ENCODE peak calls at places on chromosome 1, in ten cellular contexts. T, W, I, F, G, N, Y, O, K and P are unnamed samples. For H3K36me3, the result is how much of the 10 kb centered on the place peaks cover.

GRCh38 chr1:7104053-7104738 is 318.9 kb downstream of the CAMTA1 start:
- ATAC-seq in G (no peak), W (no peak), T (no peak), N (no peak), F (no peak), I (no peak), Y (no peak), K (no peak), O (no peak), P (no peak)

GRCh38 chr1:32255072-32256071 is 4.3 kb downstream of the LCK start:
- ATAC-seq in T (no peak), W (no peak), G (no peak), N (no peak), F (peak), K (no peak), Y (no peak), O (no peak), I (no peak), P (no peak)

GRCh38 chr1:198716051-198716450 is 77.2 kb downstream of the PTPRC start:
- ATAC-seq in K (no peak), G (no peak), Y (no peak), N (no peak), T (no peak), I (no peak), W (no peak), O (no peak), F (no peak), P (no peak)

GRCh38 chr1:6461538-6462411 is 4.2 kb downstream of the TNFRSF25 start:
- ATAC-seq in G (no peak), N (no peak), F (no peak), O (no peak), W (no peak), K (no peak), I (no peak), Y (no peak), T (no peak), P (no peak)

GRCh38 chr1:171142081-171142450 is 43.0 kb upstream of the FMO2 start:
- ATAC-seq in F (no peak), N (peak), O (no peak), G (peak), I (no peak), W (peak), T (peak), K (no peak), Y (peak), P (peak)

GRCh38 chr1:222975472-222976122 is 160.8 kb downstream of the DISP1 start:
- ATAC-seq in W (no peak), T (no peak), N (no peak), K (no peak), F (no peak), G (no peak), I (no peak), O (peak), Y (no peak), P (no peak)

GRCh38 chr1:30187413-30188023 is 535.9 kb downstream of the MATN1 start:
- ATAC-seq in I (no peak), O (no peak), W (no peak), F (no peak), G (no peak), K (no peak), N (no peak), Y (no peak), T (no peak), P (no peak)

GRCh38 chr1:219109424-219110018 is 64.2 kb upstream of the LYPLAL1 start:
- ATAC-seq in O (peak), K (no peak), W (no peak), G (no peak), I (no peak), Y (no peak), N (no peak), F (no peak), T (no peak), P (no peak)

GRCh38 chr1:44867801-44868200 is 24.7 kb upstream of the PTCH2 start:
- ATAC-seq in N (peak), O (no peak), I (no peak), K (no peak), T (no peak), Y (no peak), G (peak), F (no peak), W (no peak), P (no peak)

GRCh38 chr1:93237021-93237420 is 56.5 kb downstream of the CCDC18 start:
- ATAC-seq in F (no peak), K (no peak), G (no peak), Y (no peak), W (no peak), N (no peak), T (no peak), I (no peak), O (no peak), P (no peak)

GRCh38 chr1:30824736-30825429 is 67.3 kb upstream of the LAPTM5 start:
- ATAC-seq in G (no peak), F (no peak), I (no peak), K (no peak), W (no peak), O (no peak), Y (no peak), T (no peak), N (no peak), P (no peak)

GRCh38 chr1:43267818-43268425 is 1.9 kb upstream of the TMEM125 start:
- ATAC-seq in F (no peak), Y (no peak), O (no peak), W (no peak), G (no peak), T (no peak), I (no peak), K (no peak), N (no peak), P (no peak)

GRCh38 chr1:212477680-212478466 is 45.2 kb downstream of the NENF start:
- ATAC-seq in W (peak), G (no peak), K (no peak), I (no peak), O (no peak), T (no peak), Y (peak), N (no peak), F (no peak), P (no peak)

GRCh38 chr1:98437540-98437939 is 224.0 kb upstream of the SNX7 start:
- ATAC-seq in W (no peak), T (no peak), I (no peak), O (no peak), G (no peak), K (no peak), N (peak), F (no peak), Y (no peak), P (no peak)

GRCh38 chr1:36576118-36576517 is 93.4 kb upstream of the CSF3R start:
- ATAC-seq in Y (peak), W (peak), N (peak), T (peak), K (peak), F (no peak), G (peak), O (peak), I (peak), P (peak)

GRCh38 chr1:66353207-66353606 is 180.7 kb upstream of the SGIP1 start:
- ATAC-seq in G (no peak), T (no peak), W (peak), I (no peak), N (no peak), Y (no peak), F (no peak), O (no peak), K (no peak), P (no peak)

GRCh38 chr1:192382758-192383157 is 66.0 kb downstream of the RGS21 start:
- ATAC-seq in G (no peak), Y (no peak), F (no peak), O (no peak), N (no peak), T (no peak), W (no peak), K (no peak), I (no peak), P (no peak)

GRCh38 chr1:101003012-101003650 is 22.5 kb downstream of the DPH5 start:
- ATAC-seq in I (no peak), Y (no peak), W (peak), F (no peak), T (peak), O (no peak), N (no peak), K (no peak), G (no peak), P (no peak)

GRCh38 chr1:75861831-75862230 is 65.1 kb downstream of the MSH4 start:
- ATAC-seq in O (no peak), W (no peak), K (no peak), F (no peak), I (no peak), G (no peak), N (no peak), Y (no peak), T (no peak), P (no peak)

GRCh38 chr1:224524679-224525078 is 90.1 kb upstream of the WDR26 start:
- ATAC-seq in K (no peak), G (no peak), Y (no peak), F (no peak), T (no peak), N (no peak), W (no peak), O (no peak), I (no peak), P (no peak)

GRCh38 chr1:39214714-39214997 is 10.2 kb downstream of the MACF1 start:
- ATAC-seq in O (peak), W (peak), Y (peak), T (no peak), K (peak), F (peak), I (peak), N (peak), G (peak), P (peak)

GRCh38 chr1:199725002-199725401 is 302.5 kb upstream of the NR5A2 start:
- ATAC-seq in I (no peak), W (no peak), Y (no peak), T (no peak), N (no peak), G (no peak), F (no peak), O (no peak), K (no peak), P (no peak)

GRCh38 chr1:222266223-222267215 is 281.4 kb downstream of the HHIPL2 start:
- ATAC-seq in O (peak), K (no peak), N (no peak), W (no peak), T (no peak), I (no peak), F (no peak), G (no peak), Y (no peak), P (no peak)

GRCh38 chr1:13730751-13731482 is 30.9 kb downstream of the PRDM2 start:
- ATAC-seq in K (no peak), I (no peak), F (peak), W (peak), O (peak), N (peak), T (no peak), G (no peak), Y (peak), P (no peak)

GRCh38 chr1:170765712-170766330 is 101.9 kb downstream of the PRRX1 start:
- ATAC-seq in N (no peak), T (peak), W (peak), G (no peak), K (peak), I (peak), Y (no peak), F (no peak), O (no peak), P (no peak)

GRCh38 chr1:225155555-225155954 is 226.1 kb downstream of the DNAH14 start:
- ATAC-seq in O (no peak), G (no peak), F (peak), K (no peak), N (no peak), W (no peak), I (no peak), Y (no peak), T (no peak), P (no peak)

GRCh38 chr1:9228589-9228988 is 6.0 kb upstream of the H6PD start:
- ATAC-seq in O (no peak), W (no peak), T (no peak), Y (no peak), I (no peak), K (peak), G (no peak), N (no peak), F (no peak), P (no peak)

GRCh38 chr1:207910678-207911354 is at the start of gene CD34:
- ATAC-seq in W (peak), G (no peak), N (peak), Y (peak), I (no peak), K (peak), T (peak), F (peak), O (no peak), P (peak)

GRCh38 chr1:236185687-236186086 is 43.3 kb downstream of the GPR137B start:
- ATAC-seq in W (no peak), F (no peak), K (no peak), G (no peak), I (no peak), Y (no peak), N (no peak), T (no peak), O (no peak), P (no peak)

GRCh38 chr1:31798433-31799195 is 17.2 kb downstream of the SPOCD1 start:
- ATAC-seq in K (peak), G (peak), I (peak), W (no peak), T (no peak), O (no peak), F (no peak), Y (peak), N (peak), P (peak)

GRCh38 chr1:19121192-19121591 is 88.9 kb downstream of the UBR4 start:
- ATAC-seq in T (no peak), Y (peak), N (no peak), W (no peak), I (no peak), O (no peak), F (no peak), K (no peak), G (no peak), P (no peak)

GRCh38 chr1:87754036-87754603 is 425.4 kb downstream of the LMO4 start:
- ATAC-seq in W (no peak), F (no peak), T (no peak), Y (no peak), N (no peak), K (no peak), G (no peak), I (no peak), O (peak), P (no peak)

GRCh38 chr1:232793944-232794343 is 11.3 kb upstream of the MAP10 start:
- ATAC-seq in O (no peak), G (no peak), Y (peak), N (no peak), K (peak), F (peak), I (peak), T (no peak), W (peak), P (no peak)

GRCh38 chr1:196401454-196401838 is 206.8 kb downstream of the KCNT2 start:
- ATAC-seq in T (no peak), I (no peak), Y (no peak), W (no peak), G (no peak), N (no peak), K (no peak), F (no peak), O (no peak), P (no peak)

GRCh38 chr1:97350662-97351061 is 570.2 kb downstream of the DPYD start:
- ATAC-seq in N (peak), I (no peak), K (no peak), Y (peak), O (no peak), G (no peak), F (no peak), W (no peak), T (no peak), P (no peak)

GRCh38 chr1:147273409-147274307 is 31.2 kb downstream of the CHD1L start:
- ATAC-seq in K (peak), I (peak), T (peak), N (peak), O (peak), W (peak), F (peak), Y (peak), G (no peak), P (peak)

GRCh38 chr1:1826356-1827088 is 48.3 kb upstream of the NADK start:
- ATAC-seq in I (no peak), W (no peak), O (no peak), T (no peak), K (peak), G (no peak), Y (peak), N (no peak), F (no peak), P (no peak)

GRCh38 chr1:1827089-1827433 is 48.8 kb upstream of the NADK start:
- ATAC-seq in K (no peak), F (no peak), Y (no peak), I (no peak), O (no peak), W (no peak), N (no peak), T (no peak), G (no peak), P (no peak)

GRCh38 chr1:1825217-1825616 is 46.9 kb upstream of the NADK start:
- ATAC-seq in K (no peak), Y (no peak), O (no peak), G (no peak), W (no peak), T (no peak), N (no peak), I (no peak), F (no peak), P (no peak)

GRCh38 chr1:1832151-1832550 is 53.9 kb upstream of the NADK start:
- ATAC-seq in I (no peak), W (no peak), O (no peak), Y (no peak), T (no peak), K (no peak), F (no peak), N (no peak), G (no peak), P (no peak)

GRCh38 chr1:1827456-1827855 is 49.2 kb upstream of the NADK start:
- ATAC-seq in K (no peak), T (no peak), W (no peak), G (no peak), O (no peak), I (no peak), F (no peak), Y (no peak), N (no peak), P (no peak)
- H3K36me3 ChIP-seq in K (half or more), T (under half), W (under half), G (under half), O (half or more), I (under half), F (under half), Y (under half), N (under half), P (under half)

GRCh38 chr1:41494351-41495170 is 10.1 kb upstream of the EDN2 start:
- ATAC-seq in Y (no peak), G (no peak), O (no peak), W (no peak), I (no peak), K (no peak), N (no peak), T (no peak), F (no peak), P (no peak)

GRCh38 chr1:41493626-41494350 is 9.3 kb upstream of the EDN2 start:
- ATAC-seq in T (no peak), K (no peak), W (no peak), N (no peak), F (no peak), G (no peak), Y (no peak), I (no peak), O (no peak), P (no peak)

GRCh38 chr1:41497056-41497440 is 12.6 kb upstream of the EDN2 start:
- ATAC-seq in T (no peak), O (no peak), N (peak), Y (no peak), W (no peak), K (no peak), I (no peak), F (no peak), G (no peak), P (no peak)

GRCh38 chr1:41496080-41497055 is 11.9 kb upstream of the EDN2 start:
- ATAC-seq in N (peak), F (no peak), W (peak), T (peak), G (peak), O (peak), Y (peak), I (peak), K (peak), P (peak)

DNA sequence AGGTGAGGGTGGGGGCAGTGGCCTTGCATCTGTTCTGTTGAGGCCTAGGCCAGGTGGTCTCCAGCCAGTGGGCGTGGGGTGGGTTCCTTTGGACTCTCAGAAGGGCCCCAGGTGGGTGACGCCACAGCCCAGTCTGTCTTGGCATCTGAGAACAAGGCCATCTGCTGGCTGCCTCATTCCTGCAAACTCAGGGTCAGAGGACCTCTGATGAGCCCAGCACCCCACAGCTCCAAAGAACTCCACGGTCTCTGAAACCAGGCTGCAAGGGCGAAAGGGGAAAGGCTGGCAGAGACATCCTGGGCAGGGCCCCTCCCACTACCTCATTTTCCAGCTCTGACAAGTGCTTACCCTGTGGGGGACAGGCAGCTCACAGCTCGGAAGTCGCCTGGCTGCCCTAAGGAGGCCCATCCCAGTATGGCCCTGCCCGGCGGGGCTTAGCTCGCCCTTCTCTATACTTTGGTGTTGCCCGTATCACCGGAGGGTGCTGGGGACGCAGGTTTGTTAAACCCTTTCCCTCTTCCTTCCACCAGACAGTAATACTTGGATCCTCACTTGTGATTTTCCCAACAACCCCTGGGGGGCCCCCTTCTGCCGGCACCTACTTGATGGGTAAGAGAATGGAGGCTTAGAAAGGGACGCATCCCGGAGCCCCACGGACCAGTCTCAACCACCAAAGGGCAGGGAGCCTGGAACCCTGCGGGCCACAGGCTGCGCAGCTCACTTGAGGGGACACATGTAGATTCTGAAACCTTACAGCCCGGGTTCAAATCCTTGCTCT is 10.9 kb upstream of the EDN2 start:
- ATAC-seq in G (no peak), O (peak), K (no peak), Y (no peak), I (peak), W (peak), F (no peak), T (no peak), N (no peak), P (no peak)
- TF ChIP-seq CTCF in G (no peak), O (peak), K (peak), Y (no peak), I (peak), W (no peak), F (no peak), T (no peak), N (no peak), P (no peak)

GRCh38 chr1:84206416-84206815 is 62.3 kb downstream of the PRKACB start:
- ATAC-seq in K (no peak), Y (no peak), I (peak), T (no peak), W (no peak), O (no peak), G (no peak), N (no peak), F (no peak), P (no peak)
- H3K36me3 ChIP-seq in K (under half), Y (under half), I (under half), T (under half), W (under half), O (under half), G (under half), N (under half), F (under half), P (under half)

DNA sequence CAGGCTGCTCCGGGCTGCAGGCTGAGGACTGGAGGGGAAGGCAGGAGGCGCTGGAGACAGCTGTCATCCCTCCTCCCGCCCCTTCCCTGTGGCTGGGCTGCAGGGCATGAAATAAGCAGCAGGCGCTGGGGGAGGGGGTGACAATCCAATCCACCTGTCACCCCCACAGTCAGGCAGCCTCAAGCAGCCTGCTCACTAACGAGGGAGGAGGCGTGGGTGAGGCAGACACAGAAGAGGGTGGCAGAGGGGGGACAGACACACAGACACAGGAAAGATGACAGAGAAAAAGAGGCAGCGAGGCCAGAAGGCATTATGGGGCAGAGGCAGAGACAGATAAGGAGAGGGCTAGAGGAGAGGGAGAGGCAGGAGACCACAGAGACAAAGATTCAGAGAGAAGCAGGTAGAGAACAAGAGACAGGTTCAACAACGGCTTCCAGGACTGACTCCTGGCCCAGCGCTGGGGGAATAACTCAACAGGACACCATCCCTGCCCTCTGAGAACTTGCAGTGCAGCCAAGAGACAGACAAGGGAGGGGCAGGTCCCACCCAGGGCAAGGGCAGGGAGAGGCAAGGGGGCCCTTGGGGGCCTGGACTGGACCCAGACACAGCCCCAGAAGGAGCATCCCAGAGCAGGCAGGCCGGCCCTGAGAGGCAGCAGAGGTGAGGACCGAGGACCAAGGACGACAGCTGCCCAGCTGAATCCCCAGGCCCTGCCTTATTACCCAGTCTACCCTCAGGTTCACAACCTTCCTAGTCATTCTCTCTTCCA is 11.2 kb downstream of the MEF2D start:
- ATAC-seq in N (peak), T (peak), G (no peak), Y (peak), O (peak), K (peak), I (peak), F (peak), W (peak), P (peak)
- TF ChIP-seq CTCF in N (peak), T (peak), G (no peak), Y (no peak), O (peak), K (no peak), I (no peak), F (no peak), W (peak), P (no peak)